ENCODE peak calls at places on chromosome 11, in eight cellular contexts. P is thoracic aorta, J is endodermal cell, L is cardiac muscle cell, A is stomach, R is Panc1, U is left lung, M is kidney. G is an unnamed sample.

GRCh38 chr11:131370901-131371790 is 731 bp downstream of the NTM start:
- DNase-seq in A (no peak), L (no peak), U (no peak), P (no peak), R (no peak), M (no peak), J (no peak), G (no peak)

GRCh38 chr11:93532285-93532789 is 10.9 kb downstream of the SMCO4 start:
- DNase-seq in R (no peak), A (no peak), J (no peak), P (no peak), L (peak), M (no peak), U (no peak), G (peak)

GRCh38 chr11:12599408-12600143 is 74.6 kb upstream of the TEAD1 start:
- DNase-seq in P (no peak), M (peak), U (peak), J (peak), R (no peak), A (peak), L (peak), G (peak)

GRCh38 chr11:7677071-7677470 is 3.8 kb upstream of the CYB5R2 start:
- DNase-seq in U (no peak), J (no peak), A (no peak), R (no peak), M (no peak), L (peak), P (no peak), G (no peak)

GRCh38 chr11:20162824-20163777 is 2.8 kb upstream of the DBX1 start:
- DNase-seq in U (no peak), R (no peak), L (peak), J (peak), A (no peak), M (no peak), P (no peak), G (peak)

GRCh38 chr11:70782401-70782913 is 384.1 kb downstream of the CTTN start:
- DNase-seq in U (no peak), L (no peak), P (no peak), M (no peak), J (no peak), A (no peak), R (no peak), G (no peak)

GRCh38 chr11:539971-540481 is 2.7 kb downstream of the LRRC56 start:
- DNase-seq in L (no peak), M (no peak), U (no peak), R (no peak), A (no peak), P (no peak), J (peak), G (no peak)

GRCh38 chr11:126929186-126930085 is 71.1 kb downstream of the KIRREL3 start:
- DNase-seq in U (no peak), J (no peak), L (peak), R (no peak), P (no peak), A (no peak), M (no peak), G (peak)

GRCh38 chr11:1081601-1082311 is 7.1 kb downstream of the MUC2 start:
- DNase-seq in M (peak), R (no peak), L (no peak), A (no peak), U (peak), P (no peak), J (peak), G (no peak)

GRCh38 chr11:130383363-130384168 is 44.8 kb downstream of the ADAMTS8 start:
- DNase-seq in L (peak), M (no peak), U (no peak), J (peak), A (no peak), R (no peak), P (no peak), G (peak)

GRCh38 chr11:59271247-59271755 is 58.6 kb upstream of the MPEG1 start:
- DNase-seq in R (no peak), L (no peak), U (no peak), M (no peak), P (no peak), J (peak), A (no peak), G (no peak)

GRCh38 chr11:123509737-123510578 is 79.9 kb downstream of the GRAMD1B start:
- DNase-seq in A (no peak), M (no peak), R (no peak), L (peak), U (no peak), J (peak), P (no peak), G (peak)

GRCh38 chr11:128840783-128841182 is 26.3 kb downstream of the KCNJ1 start:
- DNase-seq in J (no peak), U (no peak), L (no peak), P (no peak), R (no peak), M (no peak), A (no peak), G (no peak)

GRCh38 chr11:8917157-8917820 is 6.3 kb downstream of the AKIP1 start:
- DNase-seq in A (peak), U (peak), J (peak), M (no peak), P (no peak), R (no peak), L (peak), G (peak)

GRCh38 chr11:87439981-87440760 is 402.4 kb downstream of the TMEM135 start:
- DNase-seq in M (no peak), A (no peak), L (no peak), P (no peak), J (no peak), U (no peak), R (no peak), G (no peak)

GRCh38 chr11:20235164-20235563 is 74.9 kb upstream of the DBX1 start:
- DNase-seq in U (no peak), P (no peak), L (no peak), M (no peak), R (no peak), A (no peak), J (no peak), G (no peak)

GRCh38 chr11:7490535-7490934 is 5.2 kb downstream of the OLFML1 start:
- DNase-seq in U (no peak), R (no peak), J (no peak), M (no peak), P (no peak), L (peak), A (no peak), G (peak)

GRCh38 chr11:124481365-124482323 is 36.1 kb upstream of the OR8B8 start:
- DNase-seq in U (no peak), P (no peak), A (no peak), L (peak), J (peak), M (no peak), R (no peak), G (peak)

GRCh38 chr11:76232026-76232665 is 25.8 kb upstream of the WNT11 start:
- DNase-seq in A (no peak), R (no peak), M (peak), U (no peak), P (no peak), J (no peak), L (no peak), G (no peak)

GRCh38 chr11:112525270-112525669 is 264.6 kb upstream of the PLET1 start:
- DNase-seq in P (no peak), R (no peak), L (peak), U (peak), A (no peak), M (no peak), J (peak), G (peak)

GRCh38 chr11:2653930-2654739 is 45.7 kb downstream of the KCNQ1OT1 start:
- DNase-seq in P (no peak), R (no peak), M (peak), J (no peak), A (no peak), L (no peak), U (no peak), G (no peak)

GRCh38 chr11:111541209-111542061 is 915 bp downstream of the LAYN start:
- DNase-seq in J (peak), P (peak), R (no peak), M (peak), L (peak), A (no peak), U (no peak), G (peak)

GRCh38 chr11:23320131-23320530 is 459.9 kb upstream of the CCDC179 start:
- DNase-seq in M (no peak), R (no peak), L (no peak), U (no peak), P (no peak), A (no peak), J (no peak), G (no peak)

GRCh38 chr11:6627762-6628241 is 8.6 kb upstream of the TPP1 start:
- DNase-seq in P (no peak), A (no peak), L (no peak), R (no peak), M (no peak), J (no peak), U (no peak), G (no peak)

GRCh38 chr11:60842688-60843605 is 1.0 kb downstream of the CCDC86 start:
- DNase-seq in J (no peak), P (no peak), L (no peak), R (no peak), A (no peak), U (no peak), M (no peak), G (peak)

GRCh38 chr11:64864473-64865285 is 13.7 kb downstream of the EHD1 start:
- DNase-seq in L (peak), U (peak), M (peak), P (peak), A (no peak), R (no peak), J (no peak), G (peak)

GRCh38 chr11:66011785-66012303 is at the start of gene CST6:
- DNase-seq in J (peak), P (no peak), R (no peak), U (no peak), L (no peak), M (peak), A (no peak), G (no peak)

GRCh38 chr11:22426915-22427314 is 88.7 kb downstream of the SLC17A6 start:
- DNase-seq in M (no peak), U (no peak), J (no peak), R (no peak), A (no peak), L (no peak), P (no peak), G (peak)

GRCh38 chr11:103893366-103893765 is 143.1 kb upstream of the DDI1 start:
- DNase-seq in P (no peak), R (no peak), M (no peak), U (no peak), A (no peak), L (no peak), J (no peak), G (no peak)

GRCh38 chr11:95515379-95515778 is 274.2 kb downstream of the FAM76B start:
- DNase-seq in U (no peak), P (no peak), L (no peak), J (no peak), A (no peak), R (no peak), M (no peak), G (peak)

GRCh38 chr11:121328967-121329653 is 36.5 kb downstream of the SC5D start:
- DNase-seq in L (no peak), P (no peak), J (no peak), A (no peak), U (no peak), M (no peak), R (no peak), G (no peak)

DNA sequence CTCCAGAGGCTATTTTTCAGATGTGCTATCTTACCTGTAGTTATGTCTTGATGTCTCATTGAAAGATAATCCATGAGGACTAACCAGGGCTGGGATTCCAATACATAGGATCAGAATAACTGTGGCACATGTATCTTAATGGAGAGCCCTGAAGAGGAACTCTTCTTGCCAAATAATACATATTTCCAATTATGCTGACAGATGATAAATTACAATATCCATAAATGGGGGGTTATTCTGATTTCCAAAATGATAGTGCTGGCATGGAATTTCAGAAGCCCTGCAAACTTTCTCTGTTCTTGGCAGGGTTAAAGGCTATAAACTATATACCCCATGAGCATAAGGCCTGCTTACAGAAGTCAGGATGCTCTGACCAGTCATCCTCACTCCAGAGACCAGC is 154.2 kb downstream of the ATG16L2 start:
- DNase-seq in L (no peak), U (no peak), A (no peak), R (no peak), J (no peak), P (no peak), M (no peak), G (no peak)
- TF ChIP-seq CTCF in L (no peak), U (no peak), A (no peak), R (no peak), J (no peak), P (no peak), M (no peak), G (no peak)

GRCh38 chr11:125626381-125626950 is 1.5 kb downstream of the CHEK1 start:
- DNase-seq in A (no peak), R (peak), J (no peak), L (no peak), U (no peak), P (no peak), M (no peak), G (no peak)

GRCh38 chr11:125624756-125625213 is at the start of gene CHEK1:
- DNase-seq in A (no peak), P (no peak), M (no peak), R (no peak), J (peak), U (no peak), L (no peak), G (no peak)

GRCh38 chr11:125625594-125626380 is 824 bp downstream of the CHEK1 start:
- DNase-seq in A (peak), L (peak), J (peak), U (peak), P (peak), R (peak), M (peak), G (peak)

GRCh38 chr11:125623064-125623463 is 1.9 kb upstream of the CHEK1 start:
- DNase-seq in L (no peak), U (no peak), P (no peak), A (no peak), M (no peak), R (no peak), J (no peak), G (no peak)

GRCh38 chr11:125625225-125625593 is 246 bp downstream of the CHEK1 start:
- DNase-seq in R (no peak), U (no peak), A (no peak), J (no peak), P (no peak), L (no peak), M (no peak), G (no peak)
- H3K4me3 ChIP-seq in R (peak), U (peak), A (peak), J (peak), P (peak), L (peak), M (peak), G (peak)

GRCh38 chr11:34074391-34074790 is 22.9 kb downstream of the CAPRIN1 start:
- DNase-seq in R (no peak), M (no peak), L (no peak), A (no peak), U (no peak), J (no peak), P (no peak), G (no peak)
- TF ChIP-seq CTCF in R (no peak), M (no peak), L (no peak), A (no peak), U (no peak), J (no peak), P (no peak), G (no peak)

DNA sequence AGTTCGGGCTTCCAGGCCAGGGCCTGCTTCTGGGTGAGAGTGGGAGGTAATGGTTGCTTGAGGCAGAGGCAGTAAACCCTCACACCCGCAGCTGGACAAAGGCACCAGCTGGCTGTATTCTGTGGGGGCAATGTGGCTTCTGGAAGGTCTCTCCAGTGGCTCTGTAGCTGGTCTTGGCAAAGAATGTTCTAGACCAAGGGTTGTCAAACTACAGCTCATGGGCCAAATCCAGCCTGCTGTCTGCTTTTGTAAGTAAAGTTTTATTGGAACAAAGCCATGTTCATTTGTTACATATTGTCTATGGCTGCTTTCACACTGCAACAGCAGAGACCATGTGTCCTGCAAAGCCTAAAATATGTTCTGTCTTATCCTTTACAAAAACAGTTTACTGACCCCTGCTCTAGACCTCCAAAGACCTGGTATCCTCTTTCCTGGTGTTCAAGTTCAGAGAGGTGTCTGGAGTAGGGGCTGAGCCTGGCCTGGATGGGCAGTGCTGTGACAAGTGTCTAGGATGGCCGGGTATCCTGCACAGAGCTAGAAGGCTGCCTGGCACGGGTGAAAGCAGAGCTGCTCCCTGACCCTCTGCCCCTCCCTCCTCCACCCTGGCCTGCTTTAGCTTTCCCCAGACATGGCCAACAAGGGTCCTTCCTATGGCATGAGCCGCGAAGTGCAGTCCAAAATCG is 3.4 kb downstream of the TAGLN start:
- DNase-seq in P (no peak), M (no peak), L (peak), J (no peak), A (no peak), R (no peak), U (no peak), G (peak)
- H3K4me3 ChIP-seq in P (peak), M (peak), L (no peak), J (peak), A (peak), R (no peak), U (no peak), G (peak)

GRCh38 chr11:80727315-80727714 is 1286.5 kb upstream of the TENM4 start:
- DNase-seq in U (no peak), J (peak), A (no peak), L (peak), R (no peak), P (no peak), M (no peak), G (peak)
- TF ChIP-seq CTCF in U (no peak), J (peak), A (no peak), L (peak), R (peak), P (no peak), M (no peak), G (peak)

DNA sequence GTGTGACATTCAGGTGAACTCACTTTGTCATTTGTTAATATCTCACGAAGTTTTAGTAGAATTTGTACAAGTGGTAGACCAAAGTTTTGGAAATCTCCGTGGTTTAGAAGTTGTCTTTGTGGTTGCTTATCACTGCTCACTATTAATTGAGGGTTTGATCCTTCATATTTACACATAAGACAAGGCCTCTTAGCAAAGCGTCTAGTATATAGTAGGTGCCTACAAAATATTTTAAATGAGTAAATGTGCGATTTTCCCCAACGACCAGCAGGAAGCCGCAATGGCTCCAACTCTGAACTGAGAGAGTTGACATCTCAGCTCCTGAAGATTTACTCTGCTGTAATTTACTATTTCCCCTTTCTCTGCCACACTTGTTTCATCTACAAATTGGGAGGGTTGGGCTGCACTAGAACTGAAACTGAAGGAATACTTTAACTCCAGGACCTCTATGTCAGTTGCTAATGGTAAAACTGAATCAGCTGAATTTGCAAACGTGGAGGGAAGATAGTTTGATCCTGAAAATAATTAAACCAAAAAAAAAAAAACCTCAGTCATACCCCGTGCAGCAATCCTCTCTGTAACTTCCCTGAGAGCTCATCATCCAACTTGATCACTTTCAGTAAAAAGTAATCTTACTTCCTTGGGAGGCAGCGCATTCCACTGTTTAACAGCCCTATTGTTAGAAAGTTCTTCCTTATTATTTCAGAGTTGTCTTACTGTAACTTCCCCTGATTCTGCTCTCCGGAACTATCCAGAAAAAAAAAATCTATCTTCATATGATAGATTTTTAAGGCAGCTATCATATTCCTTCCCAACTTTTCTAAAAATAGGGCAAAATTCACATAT is 1.3 kb upstream of the SBF2 start:
- DNase-seq in M (no peak), R (no peak), J (no peak), P (no peak), A (no peak), L (no peak), U (no peak), G (no peak)
- H3K4me3 ChIP-seq in M (peak), R (peak), J (peak), P (peak), A (peak), L (peak), U (peak), G (peak)

GRCh38 chr11:46362146-46363030 is 15.1 kb downstream of the DGKZ start:
- DNase-seq in R (no peak), P (no peak), U (no peak), L (no peak), J (no peak), A (no peak), M (peak), G (no peak)

GRCh38 chr11:46363455-46363920 is 16.2 kb downstream of the DGKZ start:
- DNase-seq in L (no peak), P (no peak), J (no peak), A (no peak), M (peak), U (no peak), R (peak), G (no peak)

GRCh38 chr11:46361283-46362145 is 14.3 kb downstream of the DGKZ start:
- DNase-seq in M (peak), U (peak), L (peak), R (no peak), J (no peak), P (no peak), A (no peak), G (peak)

GRCh38 chr11:46364056-46364455 is 16.8 kb downstream of the DGKZ start:
- DNase-seq in U (no peak), A (no peak), M (no peak), R (no peak), P (no peak), J (no peak), L (no peak), G (peak)

DNA sequence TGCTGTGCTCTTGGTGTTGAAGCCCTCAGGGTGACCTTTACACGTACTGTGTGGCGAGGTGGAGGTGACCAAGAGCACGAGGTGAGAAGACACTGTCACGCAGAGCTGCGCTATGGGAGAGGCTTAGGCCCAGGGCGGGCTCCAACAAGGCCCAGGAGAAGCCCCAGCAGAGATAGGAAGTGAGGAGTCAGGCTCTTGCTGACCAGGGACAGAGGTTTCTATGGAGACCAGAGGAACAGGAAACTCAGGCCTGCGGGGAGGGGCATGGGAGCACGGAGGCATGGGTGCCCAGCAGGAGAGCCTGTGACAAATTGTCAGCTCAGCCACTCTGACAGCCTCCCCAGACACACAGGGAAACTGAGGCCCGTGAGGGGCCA is 15.8 kb downstream of the DGKZ start:
- DNase-seq in U (peak), J (no peak), R (no peak), L (peak), P (no peak), A (peak), M (peak), G (peak)
- TF ChIP-seq CTCF in U (no peak), J (no peak), R (no peak), L (no peak), P (no peak), A (no peak), M (no peak), G (no peak)

G was measured in cardiac fibroblast.